ENCODE peak calls at places on chromosomes 4 and X, in five cellular contexts. S is stomach, O is heart left ventricle, N is IMR-90, T is A549. B is an unnamed sample.
A peak's percentile ranks its signal among the peaks of the same experiment; 100 is the strongest.

GRCh38 chrX:7972586-7972985 is 45.4 kb upstream of the PNPLA4 start:
- DNase-seq in S (no peak), O (no peak), N (no peak), T (no peak), B (no peak)

GRCh38 chr4:6342530-6343293 is 73.1 kb downstream of the WFS1 start:
- DNase-seq in S (no peak), O (peak; percentile 66), N (peak; percentile 27), T (peak; percentile 24), B (no peak)

GRCh38 chr4:151099976-151100417 is 569 bp downstream of the RPS3A start:
- DNase-seq in S (no peak), O (no peak), N (peak; percentile 25), T (no peak), B (no peak)

GRCh38 chrX:622104-622503 is 8.5 kb upstream of the SHOX start:
- DNase-seq in S (no peak), O (no peak), N (no peak), T (no peak), B (no peak)

GRCh38 chr4:89171176-89171575 is 59.8 kb downstream of the TIGD2 start:
- DNase-seq in S (no peak), O (no peak), N (no peak), T (no peak), B (no peak)

GRCh38 chr4:14864967-14865366 is 137.3 kb upstream of the CPEB2 start:
- DNase-seq in S (no peak), O (no peak), N (no peak), T (no peak), B (no peak)

GRCh38 chr4:185143596-185143969 is 517 bp downstream of the SLC25A4 start:
- DNase-seq in S (peak; percentile 47), O (peak; percentile 79), N (peak; percentile 17), T (peak; percentile 7), B (peak; percentile 96)

GRCh38 chr4:172785623-172786022 is 383.0 kb upstream of the GALNT7 start:
- DNase-seq in S (no peak), O (no peak), N (peak; percentile 7), T (no peak), B (no peak)

GRCh38 chr4:147447820-147448219 is 33.1 kb upstream of the EDNRA start:
- DNase-seq in S (no peak), O (no peak), N (peak; percentile 19), T (no peak), B (no peak)

GRCh38 chr4:13523591-13524503 is 20.5 kb downstream of the NKX3-2 start:
- DNase-seq in S (no peak), O (no peak), N (no peak), T (no peak), B (no peak)

GRCh38 chrX:136780738-136781137 is at the start of gene ARHGEF6:
- DNase-seq in S (no peak), O (no peak), N (no peak), T (no peak), B (no peak)

GRCh38 chr4:158313566-158313965 is 103.3 kb downstream of the TMEM144 start:
- DNase-seq in S (no peak), O (no peak), N (peak; percentile 47), T (no peak), B (no peak)

GRCh38 chrX:9542765-9543119 is 77.9 kb downstream of the TBL1X start:
- DNase-seq in S (no peak), O (no peak), N (no peak), T (no peak), B (no peak)

GRCh38 chrX:39000802-39001201 is 199.5 kb downstream of the MID1IP1 start:
- DNase-seq in S (no peak), O (no peak), N (peak; percentile 37), T (no peak), B (no peak)

GRCh38 chr4:99645036-99645435 is 12.6 kb downstream of the C4orf54 start:
- DNase-seq in S (no peak), O (no peak), N (no peak), T (no peak), B (no peak)

GRCh38 chr4:17469931-17470674 is 41.8 kb downstream of the QDPR start:
- DNase-seq in S (no peak), O (no peak), N (peak; percentile 64), T (no peak), B (no peak)

GRCh38 chr4:152901205-152901604 is 34.9 kb upstream of the FHDC1 start:
- DNase-seq in S (no peak), O (no peak), N (no peak), T (no peak), B (no peak)

GRCh38 chr4:93810340-93810992 is 18.1 kb upstream of the ATOH1 start:
- DNase-seq in S (no peak), O (no peak), N (no peak), T (no peak), B (no peak)

GRCh38 chr4:59920414-59920813 is 1279.7 kb upstream of the ADGRL3 start:
- DNase-seq in S (no peak), O (no peak), N (no peak), T (no peak), B (no peak)

GRCh38 chr4:15006416-15007024 is 4.2 kb downstream of the CPEB2 start:
- DNase-seq in S (no peak), O (no peak), N (peak; percentile 18), T (no peak), B (no peak)

GRCh38 chr4:47814896-47815295 is 23.0 kb downstream of the CORIN start:
- DNase-seq in S (no peak), O (no peak), N (peak; percentile 65), T (no peak), B (no peak)

GRCh38 chr4:85474818-85475630 is at the start of gene ARHGAP24:
- DNase-seq in S (peak; percentile 91), O (peak; percentile 83), N (peak; percentile 83), T (peak; percentile 91), B (peak; percentile 91)

DNA sequence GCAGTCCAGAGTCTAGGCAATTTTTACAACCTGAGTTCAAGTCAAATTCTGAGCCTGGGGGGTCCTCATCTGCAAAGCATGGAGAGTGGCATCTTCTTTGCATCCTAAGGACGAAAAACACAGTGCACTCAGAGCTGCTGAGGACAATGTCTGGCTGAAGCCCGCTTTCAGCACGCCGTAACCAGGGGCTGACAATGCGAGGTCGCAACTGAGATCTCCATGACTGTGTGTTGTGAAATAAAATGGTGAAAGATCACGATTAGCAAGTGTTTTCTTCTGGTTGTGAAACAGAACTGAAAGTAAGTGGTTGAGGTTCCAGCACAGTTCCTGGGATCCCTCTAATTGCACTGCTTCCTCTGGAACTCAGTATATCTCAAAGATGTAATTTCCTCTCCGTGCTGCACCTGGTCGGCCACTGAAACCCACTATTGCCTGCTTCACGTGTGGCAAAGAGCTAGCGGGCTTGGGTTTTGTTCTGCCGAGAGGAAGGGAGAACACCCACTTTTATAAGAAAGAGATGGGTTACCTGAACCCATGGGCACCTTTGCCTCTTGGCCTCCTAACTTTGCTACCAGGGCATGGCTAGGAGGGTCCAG is 7.7 kb upstream of the F11 start:
- DNase-seq in S (no peak), O (no peak), N (no peak), T (no peak), B (no peak)
- TF ChIP-seq POLR2A in S (no peak), O (no peak), N (no peak), T (no peak), B (no peak)

DNA sequence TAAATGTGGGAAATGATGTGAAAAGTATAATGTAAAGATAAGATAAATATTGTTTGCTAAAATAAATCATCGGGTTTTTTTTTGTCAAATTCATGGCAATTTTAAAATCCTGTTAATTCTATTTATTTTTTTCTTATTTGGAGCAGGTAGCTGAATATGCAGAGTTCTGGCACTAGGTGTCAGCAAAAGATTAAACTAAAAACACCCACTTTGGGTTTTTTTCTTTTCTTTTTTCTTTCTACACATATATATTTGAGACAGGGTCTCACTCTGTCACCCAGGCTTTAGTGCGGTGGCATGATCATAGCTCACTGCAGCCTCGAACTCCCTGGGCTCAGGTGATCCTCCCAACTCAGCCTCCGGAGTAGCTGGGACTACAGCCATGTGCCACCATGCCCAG is 6.9 kb upstream of the RAP2C start:
- DNase-seq in S (no peak), O (no peak), N (peak; percentile 15), T (no peak), B (no peak)
- TF ChIP-seq CTCF in S (no peak), O (peak; percentile 15), N (peak; percentile 55), T (peak; percentile 50), B (no peak)

DNA sequence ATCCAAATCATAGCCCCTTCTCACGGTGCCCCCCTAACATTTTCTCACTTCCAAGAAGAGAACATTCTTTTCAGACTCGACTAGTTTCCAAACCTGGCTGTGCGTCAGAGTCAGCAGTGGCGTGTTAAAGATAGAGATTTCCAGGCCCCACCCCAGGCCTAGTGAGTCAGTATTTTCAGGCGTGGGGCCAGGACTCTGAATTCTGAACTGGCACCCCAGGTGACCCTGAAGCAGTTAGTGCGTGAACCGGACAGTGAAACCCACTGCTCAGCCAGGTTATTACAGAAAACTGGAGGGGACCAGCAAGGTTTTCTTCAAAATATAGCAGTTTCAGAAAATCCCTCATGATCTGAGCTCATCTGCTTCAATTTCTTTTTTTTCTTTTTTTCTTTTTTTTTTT is 35.0 kb upstream of the BCOR start:
- DNase-seq in S (peak; percentile 82), O (peak; percentile 67), N (peak; percentile 81), T (peak; percentile 74), B (peak; percentile 92)
- TF ChIP-seq POLR2A in S (no peak), O (no peak), N (no peak), T (no peak), B (no peak)

GRCh38 chr4:111506706-111507105 is 638.5 kb upstream of the FAM241A start:
- DNase-seq in S (no peak), O (no peak), N (peak; percentile 84), T (no peak), B (no peak)

GRCh38 chr4:111512081-111512774 is 633.0 kb upstream of the FAM241A start:
- DNase-seq in S (no peak), O (no peak), N (peak; percentile 95), T (peak; percentile 71), B (no peak)

GRCh38 chr4:111510535-111510934 is 634.7 kb upstream of the FAM241A start:
- DNase-seq in S (no peak), O (no peak), N (peak; percentile 74), T (peak; percentile 8), B (no peak)
- TF ChIP-seq CTCF in S (no peak), O (no peak), N (no peak), T (no peak), B (no peak)

DNA sequence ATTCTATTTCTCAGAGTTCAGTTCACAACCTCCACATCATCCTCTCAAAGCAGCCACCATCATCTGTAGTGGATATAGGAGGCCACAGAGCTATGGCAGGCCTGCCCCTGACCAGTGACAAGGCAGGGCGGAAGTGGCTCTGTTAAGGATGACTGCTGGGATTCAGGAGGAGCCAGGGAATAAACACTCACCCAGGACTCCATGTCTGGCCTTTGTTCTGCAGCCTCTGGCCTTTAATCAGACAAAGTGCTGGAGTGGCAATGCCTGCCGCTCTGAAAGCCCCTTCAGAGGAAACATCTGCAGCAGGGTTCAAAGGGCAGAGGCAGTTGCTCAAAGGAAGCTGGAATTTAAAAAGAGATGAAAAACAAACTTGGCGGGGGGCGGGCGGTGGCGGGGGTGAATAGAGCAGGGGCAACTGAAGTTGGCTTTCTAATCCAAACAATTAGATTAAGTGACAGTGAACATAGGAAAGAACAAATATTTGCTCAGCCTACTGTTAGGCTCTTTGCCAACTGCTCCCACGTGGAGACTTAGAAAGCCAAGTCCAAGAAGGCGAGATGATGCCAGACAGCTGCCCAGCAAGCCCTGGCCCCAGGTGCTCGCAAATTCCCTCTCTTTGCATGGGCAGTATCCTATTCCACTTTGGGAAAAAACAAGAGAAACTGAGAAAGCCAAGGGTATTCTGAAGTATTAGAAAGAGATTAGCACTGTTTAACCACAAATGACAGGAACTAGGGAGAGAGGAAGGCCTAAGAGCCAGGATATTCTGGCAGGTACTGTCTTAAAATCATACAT is 5.5 kb downstream of the MPP1 start:
- DNase-seq in S (peak; percentile 62), O (no peak), N (peak; percentile 35), T (peak; percentile 80), B (no peak)
- TF ChIP-seq POLR2A in S (no peak), O (no peak), N (no peak), T (no peak), B (no peak)

GRCh38 chr4:129353490-129353889 is 257.5 kb downstream of the C4orf33 start:
- DNase-seq in S (no peak), O (no peak), N (no peak), T (no peak), B (no peak)
- TF ChIP-seq CTCF in S (no peak), O (no peak), N (no peak), T (no peak), B (no peak)